ENCODE peak calls at places on chromosomes 11 and 22, in four cellular contexts. E is A549, Y is K562, L is H1. J is an unnamed sample.

GRCh38 chr11:48036466-48036865 is 56.1 kb downstream of the PTPRJ start:
- DNase-seq in E (no peak), Y (no peak), L (no peak), J (no peak)

GRCh38 chr11:2275334-2276279 is 5.2 kb upstream of the ASCL2 start:
- DNase-seq in E (no peak), Y (no peak), L (peak), J (no peak)

GRCh38 chr11:93537767-93538261 is 5.4 kb downstream of the SMCO4 start:
- DNase-seq in E (no peak), Y (no peak), L (no peak), J (no peak)

GRCh38 chr11:77159937-77160495 is 32.0 kb downstream of the MYO7A start:
- DNase-seq in E (no peak), Y (no peak), L (no peak), J (no peak)

GRCh38 chr11:72380132-72380503 is 54.2 kb downstream of the CLPB start:
- DNase-seq in E (no peak), Y (no peak), L (no peak), J (no peak)

GRCh38 chr11:70828498-70829159 is 423.7 kb downstream of the SHANK2 start:
- DNase-seq in E (no peak), Y (no peak), L (no peak), J (no peak)

GRCh38 chr11:63478896-63479295 is 12.1 kb downstream of the PLAAT5 start:
- DNase-seq in E (peak), Y (peak), L (peak), J (peak)

GRCh38 chr11:123561046-123561781 is 93.2 kb downstream of the SCN3B start:
- DNase-seq in E (no peak), Y (peak), L (no peak), J (peak)

GRCh38 chr11:120773501-120774031 is 250.3 kb upstream of the TBCEL start:
- DNase-seq in E (no peak), Y (peak), L (no peak), J (no peak)

GRCh38 chr11:7871056-7871455 is 60.0 kb downstream of the OR10A6 start:
- DNase-seq in E (no peak), Y (no peak), L (no peak), J (no peak)

GRCh38 chr22:30969532-30970355 is 679 bp downstream of the TUG1 start:
- DNase-seq in E (peak), Y (peak), L (no peak), J (peak)

GRCh38 chr11:85685820-85686459 is at the start of gene CCDC89:
- DNase-seq in E (peak), Y (peak), L (no peak), J (peak)
- TF ChIP-seq POLR2A in E (no peak), Y (no peak), L (no peak), J (no peak)

GRCh38 chr11:13720940-13721339 is 52.5 kb downstream of the FAR1 start:
- DNase-seq in E (no peak), Y (no peak), L (no peak), J (no peak)
- TF ChIP-seq PHF8 in E (no peak), Y (no peak), L (no peak), J (no peak)

GRCh38 chr11:111353776-111354600 is 25.1 kb downstream of the POU2AF1 start:
- DNase-seq in E (no peak), Y (no peak), L (no peak), J (no peak)
- TF ChIP-seq POLR2A in E (no peak), Y (no peak), L (no peak), J (no peak)

GRCh38 chr11:111836766-111837165 is 34.6 kb downstream of the ALG9 start:
- DNase-seq in E (no peak), Y (no peak), L (no peak), J (no peak)
- TF ChIP-seq PHF8 in E (no peak), Y (no peak), L (no peak), J (no peak)

GRCh38 chr22:44497904-44498242 is at the start of gene RTL6:
- DNase-seq in E (no peak), Y (no peak), L (no peak), J (no peak)
- TF ChIP-seq POLR2A in E (peak), Y (no peak), L (peak), J (no peak)